ENCODE peak calls at places on chromosomes 3 and 15, in nine cellular contexts. W is brain microvascular endothelial cell, C is left ventricle myocardium inferior, V is epithelial cell of esophagus, B is fibroblast of pulmonary artery, K is IMR-90, P is fibroblast of mammary gland, A is Peyer's patch, E is GM12864. Q is an unnamed sample.

GRCh38 chr15:80957976-80958375 is 31.6 kb downstream of the MESD start:
- DNase-seq in W (no peak), C (no peak), V (peak), B (no peak), K (peak), P (peak), A (no peak), E (no peak), Q (no peak)

GRCh38 chr3:172129868-172130751 is 90.7 kb downstream of the FNDC3B start:
- DNase-seq in W (peak), C (peak), V (peak), B (peak), K (peak), P (peak), A (peak), E (no peak), Q (peak)

GRCh38 chr3:113628316-113628715 is 68.1 kb downstream of the USF3 start:
- DNase-seq in W (no peak), C (no peak), V (no peak), B (no peak), K (no peak), P (no peak), A (no peak), E (no peak), Q (no peak)

GRCh38 chr3:39724233-39724846 is 85.1 kb upstream of the MYRIP start:
- DNase-seq in W (no peak), C (no peak), V (no peak), B (peak), K (no peak), P (peak), A (no peak), E (no peak), Q (no peak)

GRCh38 chr3:125401402-125401801 is 26.3 kb upstream of the ZNF148 start:
- DNase-seq in W (peak), C (no peak), V (no peak), B (no peak), K (peak), P (peak), A (no peak), E (no peak), Q (peak)

GRCh38 chr3:128488995-128489859 is 3.8 kb downstream of the GATA2 start:
- DNase-seq in W (no peak), C (peak), V (peak), B (peak), K (no peak), P (no peak), A (no peak), E (no peak), Q (no peak)

GRCh38 chr15:79644091-79644490 is 212.0 kb downstream of the MINAR1 start:
- DNase-seq in W (peak), C (no peak), V (peak), B (peak), K (peak), P (peak), A (no peak), E (no peak), Q (peak)

GRCh38 chr3:3636815-3637214 is 162.4 kb upstream of the LRRN1 start:
- DNase-seq in W (no peak), C (no peak), V (peak), B (no peak), K (no peak), P (no peak), A (no peak), E (no peak), Q (no peak)

GRCh38 chr3:107426223-107426622 is 49.0 kb downstream of the CCDC54 start:
- DNase-seq in W (no peak), C (no peak), V (no peak), B (no peak), K (no peak), P (no peak), A (no peak), E (no peak), Q (no peak)

GRCh38 chr3:75001330-75001729 is 386.9 kb upstream of the CNTN3 start:
- DNase-seq in W (no peak), C (no peak), V (peak), B (peak), K (peak), P (peak), A (no peak), E (no peak), Q (no peak)
- TF ChIP-seq CTCF in W (no peak), C (peak), V (peak), B (peak), K (peak), P (peak), A (peak), E (no peak), Q (no peak)

GRCh38 chr3:105458518-105459215 is 92.0 kb downstream of the ALCAM start:
- DNase-seq in W (peak), C (no peak), V (peak), B (peak), K (peak), P (peak), A (no peak), E (no peak), Q (peak)
- H3K4me3 ChIP-seq in W (no peak), C (no peak), V (no peak), B (no peak), K (no peak), P (no peak), A (no peak), E (no peak), Q (no peak)

GRCh38 chr3:9473496-9473895 is 76.1 kb downstream of the SETD5 start:
- DNase-seq in W (no peak), C (no peak), V (no peak), B (no peak), K (no peak), P (peak), A (no peak), E (no peak), Q (no peak)

GRCh38 chr3:9480265-9480664 is 73.4 kb downstream of the LHFPL4 start:
- DNase-seq in W (no peak), C (no peak), V (no peak), B (no peak), K (no peak), P (no peak), A (no peak), E (no peak), Q (no peak)

GRCh38 chr3:9476935-9477334 is 76.7 kb downstream of the LHFPL4 start:
- DNase-seq in W (no peak), C (no peak), V (no peak), B (no peak), K (no peak), P (no peak), A (no peak), E (no peak), Q (no peak)

GRCh38 chr3:9469953-9470352 is 72.5 kb downstream of the SETD5 start:
- DNase-seq in W (no peak), C (no peak), V (no peak), B (no peak), K (no peak), P (no peak), A (no peak), E (no peak), Q (no peak)

DNA sequence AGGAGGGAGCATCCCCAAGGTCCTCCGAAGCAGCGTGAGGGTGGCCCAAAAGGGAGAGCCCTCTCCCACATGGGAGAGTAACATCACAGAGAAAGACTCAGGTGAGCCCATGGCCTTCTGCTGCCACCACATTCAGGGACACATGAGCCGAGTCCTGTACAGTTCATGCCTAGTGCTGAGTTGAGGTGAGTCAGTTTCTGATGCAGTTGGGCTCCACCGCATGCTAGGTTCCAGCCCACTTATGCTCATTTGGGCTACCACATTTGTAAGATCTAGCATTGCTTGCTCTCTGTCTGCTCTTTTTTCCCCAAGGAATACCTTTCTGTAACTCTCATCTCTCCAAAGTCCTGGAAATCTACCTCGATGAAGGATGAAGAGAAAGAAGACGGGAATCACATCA is 77.1 kb downstream of the SETD5 start:
- DNase-seq in W (no peak), C (no peak), V (no peak), B (no peak), K (no peak), P (no peak), A (no peak), E (no peak), Q (no peak)
- TF ChIP-seq CTCF in W (no peak), C (no peak), V (no peak), B (no peak), K (no peak), P (no peak), A (no peak), E (no peak), Q (no peak)

GRCh38 chr3:58679974-58680656 is 13.5 kb upstream of the FAM3D start:
- DNase-seq in W (no peak), C (no peak), V (peak), B (no peak), K (no peak), P (no peak), A (no peak), E (no peak), Q (no peak)
- H3K4me3 ChIP-seq in W (no peak), C (no peak), V (no peak), B (no peak), K (no peak), P (no peak), A (no peak), E (no peak), Q (no peak)